ENCODE peak calls at places on chromosomes 2 and 18, in nine cellular contexts. J, O, P, A, I, L, U, H and Z are unnamed samples.
A peak's percentile ranks its signal among the peaks of the same experiment; 100 is the strongest.

GRCh38 chr18:48541026-48541746 is 2.4 kb downstream of the CTIF start:
- DNase-seq in J (peak; percentile 31), O (peak; percentile 38), P (no peak), A (peak; percentile 86), I (peak; percentile 40), L (peak; percentile 77), U (peak; percentile 94), H (peak; percentile 54), Z (no peak)

GRCh38 chr2:196160966-196161365 is 10.4 kb downstream of the STK17B start:
- DNase-seq in J (no peak), O (no peak), P (no peak), A (no peak), I (no peak), L (no peak), U (no peak), H (no peak), Z (no peak)

GRCh38 chr18:43161528-43161927 is 46.0 kb upstream of the RIT2 start:
- DNase-seq in J (no peak), O (no peak), P (peak; percentile 24), A (no peak), I (no peak), L (peak; percentile 35), U (peak; percentile 43), H (no peak), Z (no peak)

GRCh38 chr2:240989451-240990265 is 8.8 kb upstream of the SNED1 start:
- DNase-seq in J (no peak), O (no peak), P (no peak), A (no peak), I (no peak), L (peak; percentile 65), U (peak; percentile 49), H (peak; percentile 45), Z (no peak)

GRCh38 chr18:56118422-56118821 is 520.0 kb downstream of the TXNL1 start:
- DNase-seq in J (no peak), O (no peak), P (no peak), A (no peak), I (no peak), L (no peak), U (no peak), H (no peak), Z (no peak)

GRCh38 chr2:218252509-218253247 is 8.1 kb upstream of the GPBAR1 start:
- DNase-seq in J (no peak), O (no peak), P (no peak), A (no peak), I (no peak), L (no peak), U (peak; percentile 71), H (no peak), Z (no peak)

GRCh38 chr2:124572953-124573634 is 548.0 kb downstream of the CNTNAP5 start:
- DNase-seq in J (no peak), O (no peak), P (no peak), A (no peak), I (no peak), L (no peak), U (no peak), H (no peak), Z (no peak)

GRCh38 chr2:128600606-128601297 is 282.1 kb upstream of the HS6ST1 start:
- DNase-seq in J (no peak), O (no peak), P (no peak), A (no peak), I (no peak), L (no peak), U (no peak), H (no peak), Z (no peak)